ENCODE peak calls at places on chromosomes 12 and 14, in eight cellular contexts. R is GM13976; D is activated CD4-positive, alpha-beta T cell treated with anti-CD3 and anti-CD28 coated beads for 4 hours; U is caudate nucleus; Q is K562; X is CMK; Y is activated naive CD4-positive, alpha-beta T cell; L is heart left ventricle. Z is an unnamed sample.

GRCh38 chr12:77372026-77372425 is 306.7 kb upstream of the E2F7 start:
- DNase-seq in R (no peak), D (no peak), U (no peak), Q (no peak), X (no peak), Y (no peak), L (no peak), Z (no peak)

GRCh38 chr12:39065455-39065854 is 160.1 kb upstream of the CPNE8 start:
- DNase-seq in R (no peak), D (no peak), U (no peak), Q (no peak), X (no peak), Y (no peak), L (no peak), Z (no peak)

GRCh38 chr14:37988472-37988871 is 219.2 kb upstream of the SSTR1 start:
- DNase-seq in R (no peak), D (no peak), U (no peak), Q (no peak), X (no peak), Y (no peak), L (no peak), Z (no peak)

GRCh38 chr12:122963928-122964240 is 2.4 kb downstream of the ABCB9 start:
- DNase-seq in R (no peak), D (no peak), U (peak), Q (no peak), X (no peak), Y (no peak), L (peak), Z (peak)

GRCh38 chr14:69972755-69973154 is 93.5 kb downstream of the SMOC1 start:
- DNase-seq in R (no peak), D (no peak), U (no peak), Q (no peak), X (no peak), Y (no peak), L (no peak), Z (no peak)

GRCh38 chr12:25025951-25026490 is 77.1 kb upstream of the BCAT1 start:
- DNase-seq in R (no peak), D (no peak), U (no peak), Q (no peak), X (no peak), Y (no peak), L (no peak), Z (no peak)

GRCh38 chr14:105315941-105316562 is 1.5 kb downstream of the PACS2 start:
- DNase-seq in R (no peak), D (no peak), U (no peak), Q (no peak), X (no peak), Y (no peak), L (no peak), Z (no peak)

GRCh38 chr12:76706099-76706498 is 57.8 kb upstream of the ZDHHC17 start:
- DNase-seq in R (no peak), D (no peak), U (no peak), Q (no peak), X (peak), Y (no peak), L (no peak), Z (no peak)

GRCh38 chr12:52438305-52439301 is 4.4 kb upstream of the KRT75 start:
- DNase-seq in R (no peak), D (no peak), U (no peak), Q (no peak), X (no peak), Y (no peak), L (no peak), Z (no peak)

GRCh38 chr12:49024543-49024942 is 6.0 kb upstream of the PRKAG1 start:
- DNase-seq in R (no peak), D (no peak), U (no peak), Q (no peak), X (no peak), Y (no peak), L (no peak), Z (no peak)

GRCh38 chr12:130992448-130992847 is 38.7 kb downstream of the ADGRD1 start:
- DNase-seq in R (no peak), D (no peak), U (no peak), Q (no peak), X (no peak), Y (no peak), L (no peak), Z (no peak)

GRCh38 chr12:189622-189962 is 24.4 kb downstream of the SLC6A12 start:
- DNase-seq in R (no peak), D (no peak), U (no peak), Q (no peak), X (no peak), Y (no peak), L (no peak), Z (no peak)

GRCh38 chr14:69005432-69006148 is 26.5 kb upstream of the ACTN1 start:
- DNase-seq in R (no peak), D (no peak), U (no peak), Q (no peak), X (no peak), Y (no peak), L (no peak), Z (no peak)

GRCh38 chr12:84355561-84355960 is 557.0 kb downstream of the SLC6A15 start:
- DNase-seq in R (no peak), D (no peak), U (no peak), Q (no peak), X (no peak), Y (no peak), L (no peak), Z (no peak)

GRCh38 chr14:103408491-103409155 is 23.4 kb downstream of the MARK3 start:
- DNase-seq in R (no peak), D (no peak), U (no peak), Q (no peak), X (no peak), Y (no peak), L (no peak), Z (no peak)

GRCh38 chr14:72559227-72559626 is 334.7 kb downstream of the DPF3 start:
- DNase-seq in R (peak), D (no peak), U (no peak), Q (no peak), X (no peak), Y (no peak), L (no peak), Z (no peak)

GRCh38 chr12:109162551-109162950 is 46.2 kb downstream of the ACACB start:
- DNase-seq in R (no peak), D (no peak), U (no peak), Q (no peak), X (no peak), Y (no peak), L (no peak), Z (no peak)

GRCh38 chr14:103393687-103394626 is 8.7 kb downstream of the MARK3 start:
- DNase-seq in R (peak), D (no peak), U (no peak), Q (peak), X (peak), Y (no peak), L (peak), Z (no peak)

GRCh38 chr12:83826112-83826511 is 1086.5 kb downstream of the SLC6A15 start:
- DNase-seq in R (peak), D (no peak), U (no peak), Q (peak), X (no peak), Y (no peak), L (peak), Z (peak)

GRCh38 chr12:66776974-66777373 is 98.1 kb upstream of the GRIP1 start:
- DNase-seq in R (peak), D (no peak), U (no peak), Q (no peak), X (no peak), Y (no peak), L (no peak), Z (no peak)

GRCh38 chr12:132374821-132375445 is 45.5 kb upstream of the GALNT9 start:
- DNase-seq in R (no peak), D (no peak), U (no peak), Q (no peak), X (no peak), Y (no peak), L (no peak), Z (no peak)

GRCh38 chr12:56081393-56082347 is 1.7 kb downstream of the ERBB3 start:
- DNase-seq in R (no peak), D (no peak), U (peak), Q (peak), X (no peak), Y (no peak), L (no peak), Z (peak)

GRCh38 chr12:50059440-50060119 is 2.2 kb downstream of the ASIC1 start:
- DNase-seq in R (no peak), D (peak), U (no peak), Q (no peak), X (no peak), Y (peak), L (no peak), Z (no peak)

GRCh38 chr14:104048758-104049496 is 36.6 kb upstream of the ASPG start:
- DNase-seq in R (peak), D (no peak), U (no peak), Q (no peak), X (no peak), Y (no peak), L (no peak), Z (no peak)

GRCh38 chr12:107091381-107091780 is 2.0 kb downstream of the CRY1 start:
- DNase-seq in R (no peak), D (no peak), U (no peak), Q (no peak), X (no peak), Y (no peak), L (no peak), Z (no peak)

GRCh38 chr14:100348253-100348729 is 25.2 kb downstream of the SLC25A47 start:
- DNase-seq in R (no peak), D (no peak), U (no peak), Q (no peak), X (no peak), Y (no peak), L (no peak), Z (no peak)

GRCh38 chr14:90632868-90633267 is 183.4 kb downstream of the TTC7B start:
- DNase-seq in R (no peak), D (no peak), U (no peak), Q (no peak), X (no peak), Y (no peak), L (no peak), Z (no peak)

GRCh38 chr12:13102481-13103195 is 829 bp downstream of the GSG1 start:
- DNase-seq in R (no peak), D (no peak), U (peak), Q (no peak), X (no peak), Y (no peak), L (no peak), Z (no peak)

GRCh38 chr12:76047060-76047459 is 15.5 kb upstream of the PHLDA1 start:
- DNase-seq in R (no peak), D (no peak), U (no peak), Q (no peak), X (no peak), Y (no peak), L (no peak), Z (no peak)

GRCh38 chr14:61559641-61560201 is 135.6 kb upstream of the HIF1A start:
- DNase-seq in R (no peak), D (no peak), U (no peak), Q (peak), X (no peak), Y (no peak), L (no peak), Z (no peak)

GRCh38 chr12:51160814-51161459 is 12.0 kb downstream of the TFCP2 start:
- DNase-seq in R (no peak), D (no peak), U (no peak), Q (no peak), X (no peak), Y (no peak), L (no peak), Z (no peak)

GRCh38 chr14:51095854-51096823 is 1.2 kb upstream of the TRIM9 start:
- DNase-seq in R (no peak), D (peak), U (peak), Q (no peak), X (no peak), Y (no peak), L (peak), Z (peak)

GRCh38 chr12:53701518-53702264 is 25.6 kb downstream of the CALCOCO1 start:
- DNase-seq in R (peak), D (peak), U (peak), Q (peak), X (no peak), Y (peak), L (peak), Z (peak)

GRCh38 chr14:103282932-103283331 is 51.1 kb upstream of the EIF5 start:
- DNase-seq in R (no peak), D (no peak), U (no peak), Q (no peak), X (no peak), Y (no peak), L (no peak), Z (no peak)

GRCh38 chr14:69318241-69318640 is 58.3 kb downstream of the GALNT16 start:
- DNase-seq in R (no peak), D (no peak), U (no peak), Q (no peak), X (no peak), Y (no peak), L (no peak), Z (no peak)

GRCh38 chr14:56338674-56339073 is 220.5 kb downstream of the PELI2 start:
- DNase-seq in R (no peak), D (no peak), U (no peak), Q (no peak), X (no peak), Y (no peak), L (no peak), Z (no peak)

GRCh38 chr14:97106609-97107008 is 309.4 kb downstream of the VRK1 start:
- DNase-seq in R (no peak), D (no peak), U (no peak), Q (no peak), X (no peak), Y (no peak), L (no peak), Z (no peak)

Z was measured in hypothalamus.